ENCODE peak calls at places on chromosomes 13 and 19, in nine cellular contexts. One of them, this sample, is unnamed.
A peak's percentile ranks its signal among the peaks of the same experiment; 100 is the strongest.

GRCh38 chr19:3443840-3444694 is 36.3 kb downstream of the SMIM24 start:
- DNase-seq in colonic mucosa: no peak
- DNase-seq in kidney: no peak
- DNase-seq in endothelial cell of umbilical vein: peak; percentile 70
- DNase-seq in neural progenitor cell: peak; percentile 91
- DNase-seq in fibroblast of lung: peak; percentile 15
- DNase-seq in PC-3: no peak
- DNase-seq in IMR-90: peak; percentile 47
- DNase-seq in mesenchymal stem cell: peak; percentile 75
- DNase-seq in this sample: no peak

GRCh38 chr13:31322025-31322424 is 122.2 kb downstream of the B3GLCT start:
- DNase-seq in colonic mucosa: no peak
- DNase-seq in kidney: no peak
- DNase-seq in endothelial cell of umbilical vein: no peak
- DNase-seq in neural progenitor cell: no peak
- DNase-seq in fibroblast of lung: no peak
- DNase-seq in PC-3: no peak
- DNase-seq in IMR-90: peak; percentile 7
- DNase-seq in mesenchymal stem cell: peak; percentile 11
- DNase-seq in this sample: no peak

GRCh38 chr13:45120967-45121366 is 657 bp downstream of the GTF2F2 start:
- DNase-seq in colonic mucosa: no peak
- DNase-seq in kidney: no peak
- DNase-seq in endothelial cell of umbilical vein: no peak
- DNase-seq in neural progenitor cell: no peak
- DNase-seq in fibroblast of lung: no peak
- DNase-seq in PC-3: no peak
- DNase-seq in IMR-90: no peak
- DNase-seq in mesenchymal stem cell: no peak
- DNase-seq in this sample: no peak

GRCh38 chr13:47372742-47373141 is 475.9 kb upstream of the HTR2A start:
- DNase-seq in colonic mucosa: no peak
- DNase-seq in kidney: no peak
- DNase-seq in endothelial cell of umbilical vein: no peak
- DNase-seq in neural progenitor cell: no peak
- DNase-seq in fibroblast of lung: no peak
- DNase-seq in PC-3: no peak
- DNase-seq in IMR-90: peak; percentile 12
- DNase-seq in mesenchymal stem cell: no peak
- DNase-seq in this sample: no peak

GRCh38 chr13:25992076-25992475 is 59.7 kb downstream of the SHISA2 start:
- DNase-seq in colonic mucosa: no peak
- DNase-seq in kidney: no peak
- DNase-seq in endothelial cell of umbilical vein: no peak
- DNase-seq in neural progenitor cell: no peak
- DNase-seq in fibroblast of lung: peak; percentile 21
- DNase-seq in PC-3: peak; percentile 24
- DNase-seq in IMR-90: no peak
- DNase-seq in mesenchymal stem cell: no peak
- DNase-seq in this sample: peak; percentile 17

GRCh38 chr13:51154029-51154555 is 43.0 kb upstream of the C13orf42 start:
- DNase-seq in colonic mucosa: no peak
- DNase-seq in kidney: no peak
- DNase-seq in endothelial cell of umbilical vein: peak; percentile 78
- DNase-seq in neural progenitor cell: no peak
- DNase-seq in fibroblast of lung: peak; percentile 73
- DNase-seq in PC-3: no peak
- DNase-seq in IMR-90: peak; percentile 30
- DNase-seq in mesenchymal stem cell: peak; percentile 62
- DNase-seq in this sample: peak; percentile 36

GRCh38 chr13:25738342-25738771 is 313.5 kb downstream of the SHISA2 start:
- DNase-seq in colonic mucosa: peak; percentile 30
- DNase-seq in kidney: no peak
- DNase-seq in endothelial cell of umbilical vein: peak; percentile 11
- DNase-seq in neural progenitor cell: no peak
- DNase-seq in fibroblast of lung: peak; percentile 82
- DNase-seq in PC-3: no peak
- DNase-seq in IMR-90: no peak
- DNase-seq in mesenchymal stem cell: no peak
- DNase-seq in this sample: peak; percentile 54

GRCh38 chr13:97026759-97027555 is 32.7 kb upstream of the OXGR1 start:
- DNase-seq in colonic mucosa: no peak
- DNase-seq in kidney: no peak
- DNase-seq in endothelial cell of umbilical vein: peak; percentile 83
- DNase-seq in neural progenitor cell: no peak
- DNase-seq in fibroblast of lung: peak; percentile 3
- DNase-seq in PC-3: no peak
- DNase-seq in IMR-90: no peak
- DNase-seq in mesenchymal stem cell: no peak
- DNase-seq in this sample: no peak

GRCh38 chr19:53034948-53035675 is 9.4 kb upstream of the ERVV-2 start:
- DNase-seq in colonic mucosa: no peak
- DNase-seq in kidney: no peak
- DNase-seq in endothelial cell of umbilical vein: no peak
- DNase-seq in neural progenitor cell: no peak
- DNase-seq in fibroblast of lung: no peak
- DNase-seq in PC-3: no peak
- DNase-seq in IMR-90: no peak
- DNase-seq in mesenchymal stem cell: no peak
- DNase-seq in this sample: peak; percentile 14

GRCh38 chr19:53034054-53034453 is 10.5 kb upstream of the ERVV-2 start:
- DNase-seq in colonic mucosa: no peak
- DNase-seq in kidney: no peak
- DNase-seq in endothelial cell of umbilical vein: no peak
- DNase-seq in neural progenitor cell: no peak
- DNase-seq in fibroblast of lung: no peak
- DNase-seq in PC-3: no peak
- DNase-seq in IMR-90: no peak
- DNase-seq in mesenchymal stem cell: no peak
- DNase-seq in this sample: no peak

GRCh38 chr19:53041366-53041765 is 3.2 kb upstream of the ERVV-2 start:
- DNase-seq in colonic mucosa: no peak
- DNase-seq in kidney: no peak
- DNase-seq in endothelial cell of umbilical vein: no peak
- DNase-seq in neural progenitor cell: no peak
- DNase-seq in fibroblast of lung: no peak
- DNase-seq in PC-3: no peak
- DNase-seq in IMR-90: no peak
- DNase-seq in mesenchymal stem cell: no peak
- DNase-seq in this sample: no peak

DNA sequence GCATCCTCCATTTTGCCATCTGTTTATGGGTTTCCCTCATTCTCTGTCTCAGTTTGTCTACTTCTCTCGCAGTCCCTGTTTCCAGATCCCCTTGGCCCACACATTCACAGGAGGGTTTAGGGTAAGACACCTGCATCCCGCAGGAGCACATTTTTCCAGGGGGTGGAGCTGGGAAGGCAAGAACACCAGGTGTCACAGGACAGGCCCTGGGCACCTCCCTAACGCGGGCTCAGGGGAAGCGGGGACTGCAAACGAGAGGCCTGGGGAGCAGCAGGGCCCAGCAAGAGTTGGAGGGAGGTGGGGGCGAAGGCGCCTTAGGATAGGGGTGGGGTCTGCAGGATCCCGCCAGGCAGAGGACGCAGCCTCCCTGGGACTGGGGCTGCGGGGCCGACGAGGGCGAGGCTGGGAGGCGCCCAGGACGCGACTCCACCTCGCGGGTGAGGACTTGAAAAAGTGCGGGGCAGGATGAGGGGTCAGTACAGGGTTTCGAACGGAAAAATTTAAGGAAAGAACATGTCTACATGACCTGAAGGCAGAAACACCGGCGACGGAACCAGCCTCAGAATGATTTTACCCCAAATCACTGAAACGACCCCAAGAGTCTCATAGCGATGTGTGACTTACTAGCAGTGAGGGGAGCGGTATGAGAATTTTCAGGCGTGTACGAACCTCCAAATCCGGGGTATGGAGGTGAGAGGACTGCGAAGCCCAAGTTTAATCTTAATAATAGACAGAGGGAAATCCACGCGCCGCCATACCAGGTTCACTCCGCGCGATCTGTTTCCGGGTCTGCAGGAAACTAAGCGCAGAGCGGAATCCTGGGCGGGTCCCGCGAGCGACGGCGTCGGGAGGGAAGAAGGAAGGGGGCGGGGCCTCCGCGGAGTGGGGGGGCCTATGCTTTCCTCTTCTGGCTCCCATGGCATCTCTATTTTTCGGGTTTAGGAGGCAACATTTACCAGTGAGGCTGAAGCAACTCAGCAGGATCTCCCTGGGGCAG is 7.1 kb upstream of the ERVV-2 start:
- DNase-seq in colonic mucosa: peak; percentile 19
- DNase-seq in kidney: peak; percentile 80
- DNase-seq in endothelial cell of umbilical vein: peak; percentile 42
- DNase-seq in neural progenitor cell: peak; percentile 18
- DNase-seq in fibroblast of lung: peak; percentile 60
- DNase-seq in PC-3: no peak
- DNase-seq in IMR-90: peak; percentile 41
- DNase-seq in mesenchymal stem cell: no peak
- DNase-seq in this sample: peak; percentile 62
- H3K4me3 ChIP-seq in colonic mucosa: no peak overlapping the region
- H3K4me3 ChIP-seq in kidney: peak overlapping the region; percentile 57
- H3K4me3 ChIP-seq in endothelial cell of umbilical vein: peak overlapping the region; percentile 43
- H3K4me3 ChIP-seq in neural progenitor cell: peak overlapping the region; percentile 33
- H3K4me3 ChIP-seq in fibroblast of lung: peak overlapping the region; percentile 68
- H3K4me3 ChIP-seq in PC-3: no peak overlapping the region
- H3K4me3 ChIP-seq in IMR-90: peak overlapping the region; percentile 53
- H3K4me3 ChIP-seq in mesenchymal stem cell: peak overlapping the region; percentile 76
- H3K4me3 ChIP-seq in this sample: peak overlapping the region; percentile 83

GRCh38 chr19:54109651-54110050 is 5.8 kb downstream of the TFPT start:
- DNase-seq in colonic mucosa: no peak
- DNase-seq in kidney: peak; percentile 82
- DNase-seq in endothelial cell of umbilical vein: no peak
- DNase-seq in neural progenitor cell: no peak
- DNase-seq in fibroblast of lung: no peak
- DNase-seq in PC-3: no peak
- DNase-seq in IMR-90: no peak
- DNase-seq in mesenchymal stem cell: no peak
- DNase-seq in this sample: no peak
- H3K36me3 ChIP-seq in colonic mucosa: peaks cover 5% of the 10 kb centered on the region
- H3K36me3 ChIP-seq in kidney: peaks cover 12% of the 10 kb centered on the region
- H3K36me3 ChIP-seq in endothelial cell of umbilical vein: no peaks in the 10 kb centered on the region
- H3K36me3 ChIP-seq in neural progenitor cell: no peaks in the 10 kb centered on the region
- H3K36me3 ChIP-seq in fibroblast of lung: peaks cover 15% of the 10 kb centered on the region
- H3K36me3 ChIP-seq in PC-3: peaks cover 29% of the 10 kb centered on the region
- H3K36me3 ChIP-seq in IMR-90: peaks cover 51% of the 10 kb centered on the region
- H3K36me3 ChIP-seq in mesenchymal stem cell: peaks cover 61% of the 10 kb centered on the region
- H3K36me3 ChIP-seq in this sample: peaks cover 54% of the 10 kb centered on the region

GRCh38 chr13:75908137-75908536 is 272.0 kb downstream of the LMO7 start:
- DNase-seq in colonic mucosa: peak; percentile 21
- DNase-seq in kidney: no peak
- DNase-seq in endothelial cell of umbilical vein: no peak
- DNase-seq in neural progenitor cell: peak; percentile 6
- DNase-seq in fibroblast of lung: peak; percentile 1
- DNase-seq in PC-3: no peak
- DNase-seq in IMR-90: no peak
- DNase-seq in mesenchymal stem cell: no peak
- DNase-seq in this sample: peak; percentile 58

GRCh38 chr13:75906315-75906714 is 270.2 kb downstream of the LMO7 start:
- DNase-seq in colonic mucosa: no peak
- DNase-seq in kidney: no peak
- DNase-seq in endothelial cell of umbilical vein: no peak
- DNase-seq in neural progenitor cell: no peak
- DNase-seq in fibroblast of lung: no peak
- DNase-seq in PC-3: no peak
- DNase-seq in IMR-90: no peak
- DNase-seq in mesenchymal stem cell: no peak
- DNase-seq in this sample: no peak

GRCh38 chr13:75910591-75910990 is 274.5 kb downstream of the LMO7 start:
- DNase-seq in colonic mucosa: no peak
- DNase-seq in kidney: no peak
- DNase-seq in endothelial cell of umbilical vein: no peak
- DNase-seq in neural progenitor cell: no peak
- DNase-seq in fibroblast of lung: no peak
- DNase-seq in PC-3: no peak
- DNase-seq in IMR-90: no peak
- DNase-seq in mesenchymal stem cell: no peak
- DNase-seq in this sample: peak; percentile 66

GRCh38 chr13:75904012-75904411 is 267.9 kb downstream of the LMO7 start:
- DNase-seq in colonic mucosa: no peak
- DNase-seq in kidney: no peak
- DNase-seq in endothelial cell of umbilical vein: no peak
- DNase-seq in neural progenitor cell: no peak
- DNase-seq in fibroblast of lung: no peak
- DNase-seq in PC-3: no peak
- DNase-seq in IMR-90: no peak
- DNase-seq in mesenchymal stem cell: no peak
- DNase-seq in this sample: no peak

GRCh38 chr13:75907044-75907443 is 270.9 kb downstream of the LMO7 start:
- DNase-seq in colonic mucosa: no peak
- DNase-seq in kidney: no peak
- DNase-seq in endothelial cell of umbilical vein: no peak
- DNase-seq in neural progenitor cell: no peak
- DNase-seq in fibroblast of lung: no peak
- DNase-seq in PC-3: no peak
- DNase-seq in IMR-90: no peak
- DNase-seq in mesenchymal stem cell: no peak
- DNase-seq in this sample: no peak
- H3K9ac ChIP-seq in colonic mucosa: no peak overlapping the region
- H3K9ac ChIP-seq in kidney: no peak overlapping the region
- H3K9ac ChIP-seq in endothelial cell of umbilical vein: no peak overlapping the region
- H3K9ac ChIP-seq in neural progenitor cell: no peak overlapping the region
- H3K9ac ChIP-seq in fibroblast of lung: no peak overlapping the region
- H3K9ac ChIP-seq in PC-3: no peak overlapping the region
- H3K9ac ChIP-seq in IMR-90: no peak overlapping the region
- H3K9ac ChIP-seq in mesenchymal stem cell: no peak overlapping the region
- H3K9ac ChIP-seq in this sample: no peak overlapping the region

DNA sequence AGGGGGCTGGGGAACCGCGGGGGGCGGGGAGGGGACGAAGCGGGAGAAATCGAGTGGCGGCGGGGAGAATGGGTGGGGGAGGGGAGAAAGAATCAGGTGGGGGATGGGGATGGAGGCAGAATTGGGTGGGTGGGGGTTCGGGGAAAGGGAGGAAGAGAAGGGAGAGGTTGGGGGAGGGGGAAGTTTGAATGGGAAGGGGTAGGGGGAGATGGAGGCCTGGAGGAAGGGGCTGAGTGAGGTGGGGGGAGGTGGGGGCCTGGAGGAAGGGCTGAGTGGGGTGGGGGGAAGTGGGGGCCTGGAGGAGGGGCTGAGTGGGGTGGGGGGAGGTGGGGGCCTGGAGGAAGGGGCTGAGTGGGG is 391 bp upstream of the ADAMTS10 start:
- DNase-seq in colonic mucosa: no peak
- DNase-seq in kidney: no peak
- DNase-seq in endothelial cell of umbilical vein: no peak
- DNase-seq in neural progenitor cell: no peak
- DNase-seq in fibroblast of lung: no peak
- DNase-seq in PC-3: no peak
- DNase-seq in IMR-90: no peak
- DNase-seq in mesenchymal stem cell: no peak
- DNase-seq in this sample: no peak
- H3K4me3 ChIP-seq in colonic mucosa: no peak overlapping the region
- H3K4me3 ChIP-seq in kidney: no peak overlapping the region
- H3K4me3 ChIP-seq in endothelial cell of umbilical vein: peak overlapping the region; percentile 53
- H3K4me3 ChIP-seq in neural progenitor cell: peak overlapping the region; percentile 76
- H3K4me3 ChIP-seq in fibroblast of lung: no peak overlapping the region
- H3K4me3 ChIP-seq in PC-3: no peak overlapping the region
- H3K4me3 ChIP-seq in IMR-90: peak overlapping the region; percentile 94
- H3K4me3 ChIP-seq in mesenchymal stem cell: no peak overlapping the region
- H3K4me3 ChIP-seq in this sample: no peak overlapping the region

This sample was measured in adipocyte.